ENCODE peak calls at places on chromosome 20, in nine cellular contexts. One of them, this sample, is unnamed.

GRCh38 chr20:51335329-51335841 is 207.1 kb downstream of the NFATC2 start:
- DNase-seq in HepG2: no peak
- DNase-seq in SK-N-SH: no peak
- DNase-seq in A549: peak
- DNase-seq in Panc1: peak
- DNase-seq in K562: no peak
- DNase-seq in GM23338: no peak
- DNase-seq in GM12878: no peak
- DNase-seq in HCT116: no peak
- DNase-seq in this sample: no peak

GRCh38 chr20:4025679-4026078 is 10.3 kb upstream of the RNF24 start:
- DNase-seq in HCT116: no peak
- DNase-seq in K562: peak
- DNase-seq in HepG2: no peak
- DNase-seq in A549: no peak
- DNase-seq in SK-N-SH: no peak
- DNase-seq in GM12878: no peak
- DNase-seq in GM23338: no peak
- DNase-seq in Panc1: no peak
- DNase-seq in this sample: peak

GRCh38 chr20:3227511-3227910 is 11.5 kb downstream of the SLC4A11 start:
- DNase-seq in GM23338: no peak
- DNase-seq in K562: no peak
- DNase-seq in HCT116: no peak
- DNase-seq in SK-N-SH: no peak
- DNase-seq in Panc1: no peak
- DNase-seq in GM12878: no peak
- DNase-seq in HepG2: no peak
- DNase-seq in A549: no peak
- DNase-seq in this sample: no peak

GRCh38 chr20:54194724-54195438 is 13.0 kb upstream of the PFDN4 start:
- DNase-seq in GM12878: no peak
- DNase-seq in HCT116: no peak
- DNase-seq in Panc1: peak
- DNase-seq in K562: no peak
- DNase-seq in HepG2: peak
- DNase-seq in A549: peak
- DNase-seq in SK-N-SH: no peak
- DNase-seq in GM23338: no peak
- DNase-seq in this sample: no peak

GRCh38 chr20:36861875-36862801 is 13.8 kb upstream of the TLDC2 start:
- DNase-seq in GM23338: peak
- DNase-seq in A549: peak
- DNase-seq in SK-N-SH: peak
- DNase-seq in HepG2: peak
- DNase-seq in GM12878: no peak
- DNase-seq in Panc1: peak
- DNase-seq in HCT116: peak
- DNase-seq in K562: peak
- DNase-seq in this sample: no peak

GRCh38 chr20:43559588-43559987 is 761 bp downstream of the SGK2 start:
- DNase-seq in K562: no peak
- DNase-seq in GM12878: no peak
- DNase-seq in Panc1: no peak
- DNase-seq in GM23338: no peak
- DNase-seq in HCT116: no peak
- DNase-seq in SK-N-SH: no peak
- DNase-seq in HepG2: no peak
- DNase-seq in A549: no peak
- DNase-seq in this sample: no peak

GRCh38 chr20:51650685-51651134 is 108.2 kb upstream of the NFATC2 start:
- DNase-seq in GM12878: no peak
- DNase-seq in A549: no peak
- DNase-seq in Panc1: no peak
- DNase-seq in SK-N-SH: no peak
- DNase-seq in GM23338: no peak
- DNase-seq in K562: no peak
- DNase-seq in HCT116: peak
- DNase-seq in HepG2: no peak
- DNase-seq in this sample: peak

GRCh38 chr20:52473171-52473570 is 281.6 kb upstream of the ZFP64 start:
- DNase-seq in SK-N-SH: no peak
- DNase-seq in HepG2: no peak
- DNase-seq in GM23338: no peak
- DNase-seq in A549: no peak
- DNase-seq in K562: no peak
- DNase-seq in Panc1: no peak
- DNase-seq in GM12878: no peak
- DNase-seq in HCT116: no peak
- DNase-seq in this sample: no peak

GRCh38 chr20:56689318-56689717 is 60.2 kb downstream of the TFAP2C start:
- DNase-seq in HCT116: no peak
- DNase-seq in GM23338: peak
- DNase-seq in K562: no peak
- DNase-seq in HepG2: no peak
- DNase-seq in GM12878: no peak
- DNase-seq in A549: no peak
- DNase-seq in SK-N-SH: no peak
- DNase-seq in Panc1: no peak
- DNase-seq in this sample: no peak

GRCh38 chr20:11902264-11902663 is 15.4 kb upstream of the BTBD3 start:
- DNase-seq in HCT116: no peak
- DNase-seq in K562: no peak
- DNase-seq in GM23338: no peak
- DNase-seq in HepG2: no peak
- DNase-seq in Panc1: no peak
- DNase-seq in GM12878: no peak
- DNase-seq in A549: no peak
- DNase-seq in SK-N-SH: no peak
- DNase-seq in this sample: no peak

GRCh38 chr20:53884859-53885654 is 185.3 kb downstream of the BCAS1 start:
- DNase-seq in HCT116: no peak
- DNase-seq in SK-N-SH: no peak
- DNase-seq in Panc1: no peak
- DNase-seq in HepG2: no peak
- DNase-seq in K562: no peak
- DNase-seq in GM12878: no peak
- DNase-seq in A549: no peak
- DNase-seq in GM23338: no peak
- DNase-seq in this sample: no peak

GRCh38 chr20:3732327-3733118 is at the start of gene HSPA12B:
- DNase-seq in SK-N-SH: peak
- DNase-seq in GM12878: no peak
- DNase-seq in HepG2: no peak
- DNase-seq in K562: no peak
- DNase-seq in HCT116: no peak
- DNase-seq in A549: no peak
- DNase-seq in Panc1: no peak
- DNase-seq in GM23338: peak
- DNase-seq in this sample: no peak

GRCh38 chr20:62367136-62367482 is at the start of gene LAMA5:
- DNase-seq in A549: no peak
- DNase-seq in GM12878: no peak
- DNase-seq in GM23338: peak
- DNase-seq in SK-N-SH: peak
- DNase-seq in HepG2: peak
- DNase-seq in K562: peak
- DNase-seq in Panc1: no peak
- DNase-seq in HCT116: no peak
- DNase-seq in this sample: no peak

GRCh38 chr20:1225729-1226313 is at the start of gene RAD21L1:
- DNase-seq in GM12878: no peak
- DNase-seq in SK-N-SH: peak
- DNase-seq in GM23338: peak
- DNase-seq in Panc1: no peak
- DNase-seq in A549: peak
- DNase-seq in HepG2: no peak
- DNase-seq in K562: peak
- DNase-seq in HCT116: peak
- DNase-seq in this sample: peak

GRCh38 chr20:3751284-3751663 is 16.3 kb downstream of the ADISSP start:
- DNase-seq in SK-N-SH: no peak
- DNase-seq in HCT116: no peak
- DNase-seq in Panc1: no peak
- DNase-seq in K562: no peak
- DNase-seq in GM12878: no peak
- DNase-seq in GM23338: peak
- DNase-seq in HepG2: no peak
- DNase-seq in A549: no peak
- DNase-seq in this sample: no peak

GRCh38 chr20:34629342-34629741 is 47.5 kb downstream of the PIGU start:
- DNase-seq in HCT116: no peak
- DNase-seq in HepG2: no peak
- DNase-seq in GM12878: no peak
- DNase-seq in GM23338: no peak
- DNase-seq in A549: no peak
- DNase-seq in K562: no peak
- DNase-seq in SK-N-SH: no peak
- DNase-seq in Panc1: no peak
- DNase-seq in this sample: no peak

GRCh38 chr20:34636648-34637047 is 40.2 kb downstream of the PIGU start:
- DNase-seq in GM23338: no peak
- DNase-seq in SK-N-SH: no peak
- DNase-seq in K562: no peak
- DNase-seq in GM12878: no peak
- DNase-seq in HCT116: no peak
- DNase-seq in HepG2: no peak
- DNase-seq in Panc1: no peak
- DNase-seq in A549: no peak
- DNase-seq in this sample: peak

GRCh38 chr20:34634392-34634791 is 42.5 kb downstream of the PIGU start:
- DNase-seq in HepG2: no peak
- DNase-seq in A549: no peak
- DNase-seq in HCT116: no peak
- DNase-seq in SK-N-SH: no peak
- DNase-seq in GM12878: no peak
- DNase-seq in K562: no peak
- DNase-seq in Panc1: no peak
- DNase-seq in GM23338: no peak
- DNase-seq in this sample: no peak

GRCh38 chr20:34629904-34630303 is 47.0 kb downstream of the PIGU start:
- DNase-seq in K562: no peak
- DNase-seq in HepG2: no peak
- DNase-seq in A549: no peak
- DNase-seq in Panc1: no peak
- DNase-seq in GM23338: no peak
- DNase-seq in SK-N-SH: no peak
- DNase-seq in HCT116: no peak
- DNase-seq in GM12878: no peak
- DNase-seq in this sample: no peak

DNA sequence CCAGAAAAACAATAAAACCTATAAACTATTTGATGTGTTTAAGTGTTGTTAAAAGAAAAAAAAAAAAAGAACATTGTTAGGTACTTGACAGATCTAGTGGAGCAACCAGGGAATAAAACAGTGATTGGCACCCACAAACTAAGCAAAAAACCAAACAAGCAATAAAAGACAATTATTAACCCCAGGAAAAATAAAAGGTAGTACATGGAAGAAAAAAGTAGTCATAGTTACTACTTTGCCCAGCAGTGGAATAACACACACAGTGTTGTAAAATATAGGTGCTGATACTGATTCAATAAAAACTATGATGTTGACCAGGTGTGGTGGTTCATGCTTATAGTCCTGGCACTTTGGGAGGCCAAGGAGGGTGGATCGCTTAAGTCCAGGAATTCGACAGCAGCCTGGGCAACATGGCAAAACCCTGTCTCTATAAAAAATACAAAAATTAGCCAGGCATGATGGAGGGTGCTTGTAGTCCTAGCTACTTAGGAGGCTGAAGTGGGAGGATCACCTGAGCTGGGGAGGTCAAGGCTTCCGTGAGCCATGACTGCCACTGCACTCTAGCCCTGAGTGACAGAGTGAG is 43.9 kb downstream of the PIGU start:
- DNase-seq in GM12878: no peak
- DNase-seq in SK-N-SH: no peak
- DNase-seq in Panc1: no peak
- DNase-seq in A549: no peak
- DNase-seq in K562: no peak
- DNase-seq in GM23338: no peak
- DNase-seq in HCT116: no peak
- DNase-seq in HepG2: no peak
- DNase-seq in this sample: no peak
- H3K4me3 ChIP-seq in GM12878: no peak
- H3K4me3 ChIP-seq in SK-N-SH: no peak
- H3K4me3 ChIP-seq in Panc1: no peak
- H3K4me3 ChIP-seq in A549: no peak
- H3K4me3 ChIP-seq in K562: no peak
- H3K4me3 ChIP-seq in GM23338: no peak
- H3K4me3 ChIP-seq in HCT116: no peak
- H3K4me3 ChIP-seq in HepG2: no peak
- H3K4me3 ChIP-seq in this sample: no peak

DNA sequence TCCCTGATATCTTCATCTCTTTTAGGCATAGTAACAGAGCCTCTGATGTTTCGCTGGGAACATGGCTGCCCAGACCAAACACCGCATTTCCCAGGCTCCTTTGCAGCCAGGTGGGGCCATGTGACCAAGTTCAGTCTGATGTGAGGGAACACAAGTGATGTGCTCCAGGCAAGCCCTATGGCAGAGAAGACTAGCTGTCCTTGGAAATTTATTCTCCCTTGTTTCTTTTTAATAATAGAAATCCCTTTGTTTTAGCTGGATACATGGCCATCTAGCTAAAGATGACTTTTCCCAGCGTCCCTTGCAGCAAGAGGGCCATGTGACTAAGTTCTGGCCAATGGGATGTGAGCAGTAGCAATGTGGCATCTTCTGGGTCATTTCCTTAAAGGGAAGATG is 30.8 kb downstream of the SLC2A10 start:
- DNase-seq in Panc1: no peak
- DNase-seq in GM12878: no peak
- DNase-seq in HepG2: no peak
- DNase-seq in GM23338: no peak
- DNase-seq in K562: no peak
- DNase-seq in HCT116: no peak
- DNase-seq in SK-N-SH: no peak
- DNase-seq in A549: no peak
- DNase-seq in this sample: no peak
- H3K27ac ChIP-seq in Panc1: no peak
- H3K27ac ChIP-seq in GM12878: no peak
- H3K27ac ChIP-seq in HepG2: no peak
- H3K27ac ChIP-seq in GM23338: no peak
- H3K27ac ChIP-seq in K562: no peak
- H3K27ac ChIP-seq in HCT116: peak
- H3K27ac ChIP-seq in SK-N-SH: no peak
- H3K27ac ChIP-seq in A549: no peak
- H3K27ac ChIP-seq in this sample: no peak

GRCh38 chr20:9110916-9111432 is 42.1 kb downstream of the PLCB4 start:
- DNase-seq in K562: no peak
- DNase-seq in HCT116: no peak
- DNase-seq in GM12878: no peak
- DNase-seq in Panc1: no peak
- DNase-seq in GM23338: no peak
- DNase-seq in SK-N-SH: no peak
- DNase-seq in HepG2: no peak
- DNase-seq in A549: no peak
- DNase-seq in this sample: no peak
- TF ChIP-seq REST in K562: no peak
- TF ChIP-seq REST in HCT116: no peak
- TF ChIP-seq REST in GM12878: no peak
- TF ChIP-seq REST in Panc1: no peak
- TF ChIP-seq REST in GM23338: no peak
- TF ChIP-seq REST in SK-N-SH: no peak
- TF ChIP-seq REST in HepG2: no peak
- TF ChIP-seq REST in A549: no peak
- TF ChIP-seq REST in this sample: no peak

GRCh38 chr20:49285813-49286494 is 8.1 kb upstream of the ZNFX1 start:
- DNase-seq in GM12878: no peak
- DNase-seq in HepG2: no peak
- DNase-seq in A549: no peak
- DNase-seq in K562: no peak
- DNase-seq in Panc1: no peak
- DNase-seq in GM23338: no peak
- DNase-seq in SK-N-SH: no peak
- DNase-seq in HCT116: no peak
- DNase-seq in this sample: no peak
- H3K4me3 ChIP-seq in GM12878: peak
- H3K4me3 ChIP-seq in HepG2: no peak
- H3K4me3 ChIP-seq in A549: peak
- H3K4me3 ChIP-seq in K562: peak
- H3K4me3 ChIP-seq in Panc1: no peak
- H3K4me3 ChIP-seq in GM23338: peak
- H3K4me3 ChIP-seq in SK-N-SH: no peak
- H3K4me3 ChIP-seq in HCT116: no peak
- H3K4me3 ChIP-seq in this sample: no peak